ENCODE peak calls at places on chromosomes 11 and 22, in four cellular contexts. Y, D, K and B are unnamed samples.
A peak's percentile ranks its signal among the peaks of the same experiment; 100 is the strongest.

GRCh38 chr22:46575915-46576555 is 38.6 kb upstream of the CELSR1 start:
- DNase-seq in D (no peak), Y (no peak), K (no peak), B (no peak)

GRCh38 chr11:94329501-94329900 is 25.1 kb downstream of the IZUMO1R start:
- DNase-seq in K (no peak), Y (no peak), D (peak; percentile 5), B (no peak)

GRCh38 chr11:95647805-95648379 is 141.7 kb downstream of the FAM76B start:
- DNase-seq in Y (no peak), D (no peak), K (no peak), B (no peak)

GRCh38 chr11:13629752-13630151 is 38.7 kb upstream of the FAR1 start:
- DNase-seq in K (no peak), Y (no peak), D (no peak), B (no peak)

GRCh38 chr11:87548797-87549196 is 511.1 kb downstream of the TMEM135 start:
- DNase-seq in Y (no peak), D (no peak), K (no peak), B (no peak)

GRCh38 chr11:69264486-69264885 is 29.5 kb upstream of the MYEOV start:
- DNase-seq in D (no peak), K (no peak), Y (no peak), B (no peak)

GRCh38 chr11:1277936-1278512 is 31.4 kb downstream of the TOLLIP start:
- DNase-seq in K (no peak), D (no peak), Y (no peak), B (no peak)

GRCh38 chr22:22087854-22088657 is 105.5 kb upstream of the TOP3B start:
- DNase-seq in Y (no peak), K (no peak), D (no peak), B (no peak)

GRCh38 chr11:65699306-65699705 is 12.7 kb upstream of the KAT5 start:
- DNase-seq in Y (no peak), K (no peak), D (no peak), B (no peak)

GRCh38 chr22:20305894-20306645 is 13.8 kb downstream of the DGCR6L start:
- DNase-seq in Y (no peak), D (no peak), K (no peak), B (no peak)

GRCh38 chr11:130847517-130847916 is 68.8 kb downstream of the SNX19 start:
- DNase-seq in K (peak; percentile 75), Y (peak; percentile 93), D (peak; percentile 93), B (peak; percentile 61)

GRCh38 chr11:126573325-126574076 is 218.0 kb downstream of the ST3GAL4 start:
- DNase-seq in D (no peak), K (no peak), Y (no peak), B (no peak)

GRCh38 chr11:125301301-125301700 is 136.8 kb downstream of the PKNOX2 start:
- DNase-seq in D (no peak), Y (no peak), K (no peak), B (no peak)

GRCh38 chr22:37521236-37521739 is 2.1 kb upstream of the CARD10 start:
- DNase-seq in D (no peak), Y (no peak), K (no peak), B (no peak)

GRCh38 chr22:19962909-19963806 is 21.5 kb upstream of the TXNRD2 start:
- DNase-seq in Y (peak; percentile 57), D (peak; percentile 66), K (no peak), B (peak; percentile 66)

GRCh38 chr11:17544181-17544622 is at the start of gene USH1C:
- DNase-seq in K (no peak), D (no peak), Y (no peak), B (peak; percentile 51)

GRCh38 chr22:17891427-17892167 is 117.3 kb upstream of the BID start:
- DNase-seq in Y (no peak), K (no peak), D (no peak), B (no peak)

GRCh38 chr11:120778692-120779490 is 245.0 kb upstream of the TBCEL start:
- DNase-seq in Y (no peak), D (no peak), K (no peak), B (no peak)

GRCh38 chr11:108703916-108704315 is 39.0 kb downstream of the DDX10 start:
- DNase-seq in D (no peak), K (no peak), Y (no peak), B (no peak)

GRCh38 chr11:93199616-93200015 is 1.8 kb upstream of the SLC36A4 start:
- DNase-seq in K (no peak), Y (no peak), D (no peak), B (no peak)

GRCh38 chr11:61854966-61855714 is 27.0 kb downstream of the FADS2 start:
- DNase-seq in K (no peak), D (no peak), Y (no peak), B (no peak)